ENCODE peak calls at places on chromosomes 16 and 17, in seven cellular contexts. N is naive thymus-derived CD4-positive, alpha-beta T cell; A is ascending aorta; D is left ventricle myocardium inferior; Z is esophagus squamous epithelium; F is thoracic aorta; I is upper lobe of left lung. J is an unnamed sample.

GRCh38 chr17:53626286-53626685 is 196.4 kb upstream of the KIF2B start:
- DNase-seq in N (no peak), A (no peak), D (no peak), Z (no peak), F (no peak), I (no peak), J (no peak)

GRCh38 chr17:17125136-17126084 is 80.7 kb downstream of the PLD6 start:
- DNase-seq in N (peak; percentile 42), A (no peak), D (no peak), Z (no peak), F (no peak), I (no peak), J (no peak)

GRCh38 chr16:35746281-35746962 is 2287.0 kb downstream of the TP53TG3F start:
- DNase-seq in N (no peak), A (peak; percentile 53), D (no peak), Z (no peak), F (no peak), I (peak; percentile 36), J (no peak)

GRCh38 chr17:32015245-32016013 is 8.2 kb downstream of the LRRC37B start:
- DNase-seq in N (no peak), A (no peak), D (no peak), Z (no peak), F (no peak), I (no peak), J (no peak)

GRCh38 chr16:2475413-2476344 is 752 bp downstream of the TBC1D24 start:
- DNase-seq in N (no peak), A (no peak), D (no peak), Z (no peak), F (no peak), I (peak; percentile 89), J (no peak)

GRCh38 chr16:79764415-79765149 is 164.0 kb upstream of the MAF start:
- DNase-seq in N (no peak), A (no peak), D (no peak), Z (no peak), F (no peak), I (no peak), J (no peak)

GRCh38 chr16:88747588-88748301 is 37.3 kb downstream of the PIEZO1 start:
- DNase-seq in N (no peak), A (no peak), D (no peak), Z (no peak), F (no peak), I (peak; percentile 74), J (no peak)

GRCh38 chr16:57593021-57593420 is 35.4 kb upstream of the ADGRG1 start:
- DNase-seq in N (no peak), A (peak; percentile 38), D (no peak), Z (no peak), F (no peak), I (no peak), J (no peak)

GRCh38 chr16:28984619-28985135 is at the start of gene LAT:
- DNase-seq in N (peak; percentile 85), A (no peak), D (no peak), Z (no peak), F (no peak), I (peak; percentile 87), J (no peak)

GRCh38 chr16:57644383-57645014 is 16.1 kb downstream of the ADGRG1 start:
- DNase-seq in N (no peak), A (no peak), D (no peak), Z (no peak), F (no peak), I (no peak), J (no peak)

GRCh38 chr16:50474138-50474537 is 74.1 kb upstream of the NKD1 start:
- DNase-seq in N (no peak), A (no peak), D (no peak), Z (no peak), F (no peak), I (no peak), J (no peak)

GRCh38 chr16:88549671-88550643 is 20.2 kb upstream of the ZC3H18 start:
- DNase-seq in N (no peak), A (no peak), D (no peak), Z (no peak), F (no peak), I (no peak), J (no peak)

GRCh38 chr17:68377771-68378201 is 79.5 kb downstream of the WIPI1 start:
- DNase-seq in N (no peak), A (no peak), D (no peak), Z (no peak), F (no peak), I (peak; percentile 48), J (no peak)

GRCh38 chr16:85082553-85083050 is 29.7 kb downstream of the CIBAR2 start:
- DNase-seq in N (no peak), A (no peak), D (no peak), Z (no peak), F (no peak), I (peak; percentile 86), J (no peak)
- H3K4me3 ChIP-seq in N (no peak overlapping the region), A (no peak overlapping the region), D (no peak overlapping the region), Z (no peak overlapping the region), F (no peak overlapping the region), I (no peak overlapping the region), J (no peak overlapping the region)

DNA sequence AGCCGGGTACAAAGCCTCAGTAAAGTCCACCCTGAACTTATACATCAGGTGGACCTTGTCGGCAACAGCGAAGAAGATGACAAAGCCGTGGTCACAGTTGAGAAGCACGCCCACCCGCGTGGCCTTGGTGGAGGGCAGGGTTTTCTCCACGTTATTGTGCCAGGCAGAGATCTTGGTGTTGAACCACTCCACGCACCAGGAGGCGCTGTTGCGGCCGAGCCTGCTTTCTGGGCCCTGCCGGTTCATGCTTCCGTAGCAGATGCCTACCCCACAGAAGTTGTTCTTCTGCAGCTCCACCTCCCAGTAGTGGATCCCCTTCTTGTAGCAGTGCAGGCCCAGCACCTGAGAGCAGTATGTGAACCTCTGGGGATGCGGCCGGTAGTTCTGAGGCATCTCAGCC is 22.1 kb downstream of the TRIM25 start:
- DNase-seq in N (peak; percentile 59), A (no peak), D (peak; percentile 23), Z (no peak), F (no peak), I (peak; percentile 90), J (no peak)
- H3K9me3 ChIP-seq in N (peaks cover 3% of the 10 kb centered on the region), A (no peaks in the 10 kb centered on the region), D (peaks cover 13% of the 10 kb centered on the region), Z (peaks cover 14% of the 10 kb centered on the region), F (no peaks in the 10 kb centered on the region), I (no peaks in the 10 kb centered on the region), J (peaks cover 14% of the 10 kb centered on the region)

DNA sequence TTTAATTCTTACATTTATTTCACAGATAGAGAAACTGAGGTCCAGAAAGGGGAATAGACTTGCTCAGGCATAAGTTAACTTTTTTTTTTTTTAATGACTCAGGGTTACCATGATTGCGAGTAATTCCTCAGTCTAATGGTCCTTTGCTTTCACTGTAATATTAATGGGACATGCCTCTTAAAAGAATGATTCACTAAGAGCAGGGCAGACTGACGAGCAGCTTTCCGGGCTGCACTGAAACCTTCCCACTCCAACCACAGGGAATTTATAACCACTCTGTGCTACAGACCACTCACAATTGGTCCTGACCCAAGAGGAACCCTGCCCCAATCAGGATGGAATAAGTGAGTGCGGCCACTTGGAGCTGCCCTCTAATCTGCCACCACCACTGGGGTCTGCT is 5.7 kb downstream of the HOXB2 start:
- DNase-seq in N (no peak), A (no peak), D (no peak), Z (no peak), F (no peak), I (no peak), J (no peak)
- H3K27me3 ChIP-seq in N (no peaks in the 10 kb centered on the region), A (no peaks in the 10 kb centered on the region), D (peaks cover 98% of the 10 kb centered on the region), Z (peaks cover 36% of the 10 kb centered on the region), F (no peaks in the 10 kb centered on the region), I (peaks cover 29% of the 10 kb centered on the region), J (no peaks in the 10 kb centered on the region)

GRCh38 chr17:29136998-29137730 is 43.0 kb downstream of the MYO18A start:
- DNase-seq in N (no peak), A (no peak), D (no peak), Z (no peak), F (no peak), I (no peak), J (no peak)
- H3K4me3 ChIP-seq in N (no peak overlapping the region), A (no peak overlapping the region), D (peak overlapping the region; percentile 72), Z (no peak overlapping the region), F (no peak overlapping the region), I (no peak overlapping the region), J (no peak overlapping the region)

DNA sequence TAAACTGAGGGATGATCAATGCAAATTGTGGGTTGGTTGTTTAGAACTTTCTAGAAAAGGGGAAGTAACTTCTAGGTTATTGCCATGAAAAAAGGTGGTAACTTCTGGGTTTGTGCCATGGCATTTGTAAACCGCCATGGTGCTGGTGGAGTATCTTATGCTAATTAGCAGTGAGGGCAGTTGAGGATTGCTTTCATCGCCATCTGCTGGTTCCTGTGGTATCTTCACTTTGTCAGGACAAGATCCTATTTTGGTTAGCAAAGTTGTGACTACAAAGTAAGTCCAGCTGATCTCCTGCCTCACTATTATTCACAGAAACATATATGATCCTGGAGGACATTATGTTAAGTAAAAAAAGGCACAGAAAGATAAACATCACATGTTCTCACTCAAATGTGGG is 1332.3 kb downstream of the CDH11 start:
- DNase-seq in N (no peak), A (no peak), D (no peak), Z (no peak), F (no peak), I (no peak), J (no peak)
- H3K9me3 ChIP-seq in N (no peaks in the 10 kb centered on the region), A (no peaks in the 10 kb centered on the region), D (peaks cover 20% of the 10 kb centered on the region), Z (peaks cover 11% of the 10 kb centered on the region), F (no peaks in the 10 kb centered on the region), I (no peaks in the 10 kb centered on the region), J (peaks cover 15% of the 10 kb centered on the region)

DNA sequence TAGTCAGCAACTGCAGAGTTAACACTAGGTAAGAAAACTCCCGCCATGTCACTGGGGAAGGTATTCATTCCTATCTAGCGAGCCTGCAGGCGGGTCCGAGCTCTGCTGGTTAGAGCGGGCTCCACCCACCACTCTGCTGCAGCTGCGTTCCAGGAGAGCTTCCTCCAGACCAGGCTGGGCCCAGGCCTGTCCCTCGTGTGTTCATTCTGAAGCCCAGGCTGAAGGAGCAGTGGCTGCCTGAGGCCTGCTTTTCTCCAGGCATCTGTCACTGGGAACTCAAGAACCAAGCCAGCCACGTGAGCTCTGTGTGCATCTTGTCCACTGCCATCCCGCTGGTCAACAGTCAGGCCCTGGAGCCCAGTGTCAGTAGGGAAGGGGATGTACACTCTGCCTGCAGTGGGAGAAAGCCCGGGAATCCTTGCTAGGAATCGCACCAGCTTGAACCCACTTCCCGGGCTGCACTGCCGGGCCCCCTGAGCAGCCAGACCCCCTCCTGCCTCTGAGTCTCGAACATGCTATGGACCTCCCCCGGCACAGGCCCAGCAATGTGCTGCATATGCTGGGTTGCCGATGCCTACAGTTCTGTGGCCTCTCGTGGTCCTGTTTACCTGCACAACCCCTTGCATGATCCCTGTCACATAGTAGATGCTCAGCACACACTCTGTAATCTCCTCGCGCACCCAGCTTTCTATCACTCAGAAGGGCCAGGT is 51.0 kb upstream of the ENPP7 start:
- DNase-seq in N (no peak), A (no peak), D (peak; percentile 7), Z (no peak), F (no peak), I (no peak), J (no peak)
- H3K27me3 ChIP-seq in N (no peaks in the 10 kb centered on the region), A (no peaks in the 10 kb centered on the region), D (peaks cover 82% of the 10 kb centered on the region), Z (peaks cover 53% of the 10 kb centered on the region), F (no peaks in the 10 kb centered on the region), I (no peaks in the 10 kb centered on the region), J (no peaks in the 10 kb centered on the region)

GRCh38 chr16:81448154-81449131 is 3.8 kb downstream of the CMIP start:
- DNase-seq in N (no peak), A (no peak), D (no peak), Z (no peak), F (no peak), I (no peak), J (no peak)
- H3K4me3 ChIP-seq in N (no peak overlapping the region), A (no peak overlapping the region), D (peak overlapping the region; percentile 77), Z (peak overlapping the region; percentile 95), F (peak overlapping the region; percentile 72), I (no peak overlapping the region), J (no peak overlapping the region)